ENCODE peak calls at places on chromosomes 13 and 19, in six cellular contexts. One of them, this sample, is unnamed.

GRCh38 chr13:26923824-26924605 is 163.4 kb upstream of the GPR12 start:
- DNase-seq in ecto neural progenitor cell: no peak
- DNase-seq in GM03348: no peak
- DNase-seq in amniotic stem cell: no peak
- DNase-seq in NCI-H1105 treated with DMSO at 0.1 percent for 48 hours: no peak
- DNase-seq in stimulated activated CD4-positive, alpha-beta T cell treated with anti-CD3 and anti-CD28 coated beads, Interleukin-15, amount 100 ng/mL, for 24 hours: no peak
- DNase-seq in this sample: peak; percentile 24

GRCh38 chr13:48790996-48791395 is 137.3 kb downstream of the CYSLTR2 start:
- DNase-seq in stimulated activated CD4-positive, alpha-beta T cell treated with anti-CD3 and anti-CD28 coated beads, Interleukin-15, amount 100 ng/mL, for 24 hours: no peak
- DNase-seq in GM03348: no peak
- DNase-seq in amniotic stem cell: no peak
- DNase-seq in ecto neural progenitor cell: no peak
- DNase-seq in NCI-H1105 treated with DMSO at 0.1 percent for 48 hours: no peak
- DNase-seq in this sample: no peak

GRCh38 chr13:41833201-41833600 is 127.7 kb downstream of the VWA8 start:
- DNase-seq in GM03348: no peak
- DNase-seq in NCI-H1105 treated with DMSO at 0.1 percent for 48 hours: no peak
- DNase-seq in stimulated activated CD4-positive, alpha-beta T cell treated with anti-CD3 and anti-CD28 coated beads, Interleukin-15, amount 100 ng/mL, for 24 hours: no peak
- DNase-seq in ecto neural progenitor cell: no peak
- DNase-seq in amniotic stem cell: no peak
- DNase-seq in this sample: no peak

GRCh38 chr19:13001502-13002388 is 6.5 kb downstream of the NFIX start:
- DNase-seq in GM03348: no peak
- DNase-seq in NCI-H1105 treated with DMSO at 0.1 percent for 48 hours: no peak
- DNase-seq in ecto neural progenitor cell: no peak
- DNase-seq in stimulated activated CD4-positive, alpha-beta T cell treated with anti-CD3 and anti-CD28 coated beads, Interleukin-15, amount 100 ng/mL, for 24 hours: no peak
- DNase-seq in amniotic stem cell: no peak
- DNase-seq in this sample: no peak

GRCh38 chr19:39237200-39238184 is 7.3 kb downstream of the IFNL3 start:
- DNase-seq in ecto neural progenitor cell: peak; percentile 54
- DNase-seq in NCI-H1105 treated with DMSO at 0.1 percent for 48 hours: no peak
- DNase-seq in GM03348: no peak
- DNase-seq in stimulated activated CD4-positive, alpha-beta T cell treated with anti-CD3 and anti-CD28 coated beads, Interleukin-15, amount 100 ng/mL, for 24 hours: peak; percentile 68
- DNase-seq in amniotic stem cell: no peak
- DNase-seq in this sample: no peak

GRCh38 chr19:5098646-5099045 is 129.7 kb downstream of the KDM4B start:
- DNase-seq in NCI-H1105 treated with DMSO at 0.1 percent for 48 hours: no peak
- DNase-seq in ecto neural progenitor cell: no peak
- DNase-seq in amniotic stem cell: no peak
- DNase-seq in GM03348: no peak
- DNase-seq in stimulated activated CD4-positive, alpha-beta T cell treated with anti-CD3 and anti-CD28 coated beads, Interleukin-15, amount 100 ng/mL, for 24 hours: no peak
- DNase-seq in this sample: no peak

GRCh38 chr13:67086260-67086659 is 143.9 kb downstream of the PCDH9 start:
- DNase-seq in amniotic stem cell: no peak
- DNase-seq in stimulated activated CD4-positive, alpha-beta T cell treated with anti-CD3 and anti-CD28 coated beads, Interleukin-15, amount 100 ng/mL, for 24 hours: no peak
- DNase-seq in GM03348: no peak
- DNase-seq in NCI-H1105 treated with DMSO at 0.1 percent for 48 hours: no peak
- DNase-seq in ecto neural progenitor cell: no peak
- DNase-seq in this sample: no peak

GRCh38 chr13:80835902-80836301 is 495.0 kb upstream of the SPRY2 start:
- DNase-seq in GM03348: no peak
- DNase-seq in NCI-H1105 treated with DMSO at 0.1 percent for 48 hours: no peak
- DNase-seq in amniotic stem cell: no peak
- DNase-seq in stimulated activated CD4-positive, alpha-beta T cell treated with anti-CD3 and anti-CD28 coated beads, Interleukin-15, amount 100 ng/mL, for 24 hours: no peak
- DNase-seq in ecto neural progenitor cell: no peak
- DNase-seq in this sample: no peak

GRCh38 chr13:97264663-97265062 is 42.5 kb downstream of the MBNL2 start:
- DNase-seq in GM03348: no peak
- DNase-seq in stimulated activated CD4-positive, alpha-beta T cell treated with anti-CD3 and anti-CD28 coated beads, Interleukin-15, amount 100 ng/mL, for 24 hours: no peak
- DNase-seq in amniotic stem cell: no peak
- DNase-seq in ecto neural progenitor cell: no peak
- DNase-seq in NCI-H1105 treated with DMSO at 0.1 percent for 48 hours: no peak
- DNase-seq in this sample: no peak

GRCh38 chr13:48994731-48995130 is 19.0 kb downstream of the FNDC3A start:
- DNase-seq in GM03348: peak; percentile 41
- DNase-seq in NCI-H1105 treated with DMSO at 0.1 percent for 48 hours: no peak
- DNase-seq in stimulated activated CD4-positive, alpha-beta T cell treated with anti-CD3 and anti-CD28 coated beads, Interleukin-15, amount 100 ng/mL, for 24 hours: no peak
- DNase-seq in amniotic stem cell: no peak
- DNase-seq in ecto neural progenitor cell: no peak
- DNase-seq in this sample: no peak

GRCh38 chr19:48182434-48182833 is 12.0 kb downstream of the ZSWIM9 start:
- DNase-seq in ecto neural progenitor cell: no peak
- DNase-seq in GM03348: no peak
- DNase-seq in amniotic stem cell: no peak
- DNase-seq in NCI-H1105 treated with DMSO at 0.1 percent for 48 hours: no peak
- DNase-seq in stimulated activated CD4-positive, alpha-beta T cell treated with anti-CD3 and anti-CD28 coated beads, Interleukin-15, amount 100 ng/mL, for 24 hours: no peak
- DNase-seq in this sample: no peak

GRCh38 chr13:27917121-27917947 is 2.5 kb upstream of the PDX1 start:
- DNase-seq in stimulated activated CD4-positive, alpha-beta T cell treated with anti-CD3 and anti-CD28 coated beads, Interleukin-15, amount 100 ng/mL, for 24 hours: peak; percentile 22
- DNase-seq in GM03348: no peak
- DNase-seq in NCI-H1105 treated with DMSO at 0.1 percent for 48 hours: no peak
- DNase-seq in ecto neural progenitor cell: no peak
- DNase-seq in amniotic stem cell: no peak
- DNase-seq in this sample: no peak

GRCh38 chr13:19178901-19179593 is 2.6 kb downstream of the TUBA3C start:
- DNase-seq in GM03348: no peak
- DNase-seq in amniotic stem cell: no peak
- DNase-seq in ecto neural progenitor cell: no peak
- DNase-seq in NCI-H1105 treated with DMSO at 0.1 percent for 48 hours: no peak
- DNase-seq in stimulated activated CD4-positive, alpha-beta T cell treated with anti-CD3 and anti-CD28 coated beads, Interleukin-15, amount 100 ng/mL, for 24 hours: no peak
- DNase-seq in this sample: no peak

GRCh38 chr13:66069570-66069969 is 1160.6 kb downstream of the PCDH9 start:
- DNase-seq in stimulated activated CD4-positive, alpha-beta T cell treated with anti-CD3 and anti-CD28 coated beads, Interleukin-15, amount 100 ng/mL, for 24 hours: no peak
- DNase-seq in NCI-H1105 treated with DMSO at 0.1 percent for 48 hours: no peak
- DNase-seq in ecto neural progenitor cell: no peak
- DNase-seq in GM03348: no peak
- DNase-seq in amniotic stem cell: no peak
- DNase-seq in this sample: no peak

This sample was measured in hepatic stellate cell.